ENCODE peak calls at places on chromosomes 2 and 18, in four cellular contexts. E, K, A and U are unnamed samples.

GRCh38 chr2:32691678-32692077 is 63.8 kb downstream of the TTC27 start:
- DNase-seq in E (no peak), A (no peak), K (no peak), U (no peak)

GRCh38 chr2:168599738-168600137 is 143.7 kb downstream of the CERS6 start:
- DNase-seq in A (no peak), K (no peak), E (no peak), U (no peak)

GRCh38 chr2:21228041-21228895 is 104.5 kb downstream of the TDRD15 start:
- DNase-seq in K (no peak), E (no peak), A (no peak), U (no peak)

GRCh38 chr18:28176674-28176932 is 327 bp downstream of the CDH2 start:
- DNase-seq in K (no peak), E (no peak), A (no peak), U (no peak)

GRCh38 chr2:12452211-12452610 is 264.5 kb upstream of the TRIB2 start:
- DNase-seq in K (no peak), E (peak; percentile 33), A (peak; percentile 61), U (no peak)

GRCh38 chr2:157246212-157247067 is 11.1 kb upstream of the GALNT5 start:
- DNase-seq in K (no peak), A (peak; percentile 96), E (peak; percentile 83), U (peak; percentile 56)

GRCh38 chr2:230905448-230906430 is 19.3 kb downstream of the GPR55 start:
- DNase-seq in E (peak; percentile 32), A (peak; percentile 14), K (no peak), U (no peak)

GRCh38 chr18:4750392-4751346 is 295.6 kb upstream of the DLGAP1 start:
- DNase-seq in A (no peak), K (no peak), E (no peak), U (no peak)

GRCh38 chr2:95021847-95022246 is 3.7 kb upstream of the MAL start:
- DNase-seq in A (no peak), K (no peak), E (no peak), U (peak; percentile 46)

GRCh38 chr2:133489641-133490411 is 78.4 kb downstream of the NCKAP5 start:
- DNase-seq in K (peak; percentile 65), A (peak; percentile 54), E (peak; percentile 3), U (no peak)

GRCh38 chr2:177753682-177754475 is 318.7 kb downstream of the PDE11A start:
- DNase-seq in K (peak; percentile 78), E (peak; percentile 60), A (peak; percentile 68), U (no peak)

GRCh38 chr2:177756346-177756745 is 316.2 kb downstream of the PDE11A start:
- DNase-seq in E (no peak), K (no peak), A (no peak), U (no peak)

GRCh38 chr2:177759443-177759842 is 313.1 kb downstream of the PDE11A start:
- DNase-seq in E (peak; percentile 9), A (no peak), K (no peak), U (no peak)

GRCh38 chr2:177758591-177759371 is 313.8 kb downstream of the PDE11A start:
- DNase-seq in E (peak; percentile 69), A (peak; percentile 55), K (no peak), U (peak; percentile 15)

DNA sequence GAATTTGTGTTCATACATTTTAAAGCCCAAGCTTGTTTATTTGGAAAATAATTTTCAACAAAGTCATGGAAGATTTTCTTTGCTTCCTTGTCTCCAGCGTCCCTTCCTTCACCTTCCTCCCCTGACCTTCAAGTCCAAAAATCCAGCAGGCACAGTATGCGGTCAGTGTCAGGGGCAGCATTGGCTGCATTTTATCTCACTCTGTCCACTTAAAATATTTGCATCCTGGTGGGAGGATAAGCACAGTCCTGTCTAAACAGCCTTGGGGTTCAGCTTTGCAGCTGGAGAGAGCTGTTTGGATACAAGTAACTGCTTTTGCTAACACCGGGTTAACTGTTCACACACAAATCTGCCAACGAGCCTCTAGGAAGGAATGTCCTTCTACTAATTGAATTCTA is 318.1 kb downstream of the PDE11A start:
- DNase-seq in K (no peak), E (no peak), A (no peak), U (no peak)
- H3K4me3 ChIP-seq in K (no peak overlapping the region), E (no peak overlapping the region), A (no peak overlapping the region), U (no peak overlapping the region)

GRCh38 chr2:96764253-96764637 is 3.5 kb downstream of the CNNM4 start:
- DNase-seq in K (peak; percentile 69), E (peak; percentile 53), A (no peak), U (no peak)
- H3K4me3 ChIP-seq in K (no peak overlapping the region), E (peak overlapping the region; percentile 35), A (no peak overlapping the region), U (peak overlapping the region; percentile 29)

GRCh38 chr2:25372405-25373268 is 30.9 kb upstream of the DNMT3A start:
- DNase-seq in A (no peak), E (no peak), K (no peak), U (no peak)
- H3K4me3 ChIP-seq in A (no peak overlapping the region), E (no peak overlapping the region), K (no peak overlapping the region), U (no peak overlapping the region)

GRCh38 chr2:219523031-219523671 is 8.9 kb downstream of the ASIC4 start:
- DNase-seq in A (peak; percentile 27), E (no peak), K (no peak), U (no peak)

GRCh38 chr2:219521066-219521880 is 7.0 kb downstream of the ASIC4 start:
- DNase-seq in A (peak; percentile 56), K (no peak), E (peak; percentile 71), U (peak; percentile 96)

GRCh38 chr2:219524817-219525216 is 10.5 kb downstream of the ASIC4 start:
- DNase-seq in K (no peak), A (no peak), E (no peak), U (no peak)

GRCh38 chr2:219520079-219520478 is 5.8 kb downstream of the ASIC4 start:
- DNase-seq in K (no peak), A (no peak), E (peak; percentile 55), U (peak; percentile 86)

GRCh38 chr2:219522111-219523030 is 8.1 kb downstream of the ASIC4 start:
- DNase-seq in E (peak; percentile 91), K (no peak), A (peak; percentile 87), U (peak; percentile 97)
- H3K4me3 ChIP-seq in E (peak overlapping the region; percentile 27), K (no peak overlapping the region), A (no peak overlapping the region), U (peak overlapping the region; percentile 65)

GRCh38 chr18:58580623-58581022 is 48.3 kb downstream of the ALPK2 start:
- DNase-seq in K (no peak), E (peak; percentile 22), A (peak; percentile 82), U (no peak)

GRCh38 chr18:58578321-58578720 is 50.6 kb downstream of the ALPK2 start:
- DNase-seq in K (no peak), A (peak; percentile 52), E (peak; percentile 36), U (no peak)

GRCh38 chr18:58580078-58580477 is 48.8 kb downstream of the ALPK2 start:
- DNase-seq in A (peak; percentile 51), E (peak; percentile 22), K (no peak), U (no peak)

GRCh38 chr18:58578835-58579560 is 49.9 kb downstream of the ALPK2 start:
- DNase-seq in E (peak; percentile 89), A (peak; percentile 90), K (no peak), U (peak; percentile 72)

DNA sequence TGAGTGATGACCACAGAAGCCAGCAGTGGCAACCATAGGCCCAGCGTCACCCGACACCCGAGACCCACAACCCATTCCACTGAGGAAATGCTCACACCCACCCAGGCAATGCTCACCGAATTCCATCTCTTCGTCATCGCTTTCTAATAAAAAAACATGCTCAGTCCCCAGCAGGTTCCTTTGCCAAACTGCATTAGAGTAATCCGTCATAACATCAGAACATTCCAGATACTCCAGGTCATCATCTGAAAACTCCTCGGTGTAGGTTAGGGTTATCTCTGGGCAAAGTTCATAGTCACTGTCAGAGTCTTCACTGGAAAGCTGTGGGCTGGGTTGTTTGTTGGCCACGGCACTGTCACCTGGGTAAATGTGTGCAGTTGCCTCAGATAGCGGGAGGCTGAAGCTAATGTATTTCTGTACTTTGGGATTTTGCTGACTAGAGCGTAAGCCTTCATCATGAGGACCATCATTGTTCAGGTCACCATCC is 49.3 kb downstream of the ALPK2 start:
- DNase-seq in K (no peak), A (peak; percentile 96), E (peak; percentile 76), U (peak; percentile 71)
- H3K4me3 ChIP-seq in K (no peak overlapping the region), A (peak overlapping the region; percentile 37), E (peak overlapping the region; percentile 54), U (peak overlapping the region; percentile 80)

DNA sequence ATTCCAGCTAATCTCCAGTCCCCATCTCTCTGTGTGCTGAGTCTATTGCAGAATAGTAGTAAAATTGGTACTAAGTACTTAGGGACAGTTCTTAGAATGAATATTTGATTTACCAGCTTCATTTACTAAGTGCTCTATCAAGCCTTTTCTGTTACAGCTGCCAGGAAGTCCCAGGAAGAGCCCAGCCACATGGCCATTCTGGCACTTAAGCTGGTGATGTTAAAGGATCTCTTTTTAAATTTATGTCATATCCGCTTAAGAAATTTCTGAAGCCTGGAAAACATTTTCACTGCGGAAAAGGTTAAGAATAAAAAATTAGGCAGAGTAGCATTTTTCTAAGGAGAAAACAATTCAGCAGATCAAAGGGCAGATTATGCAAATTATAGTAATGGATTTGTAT is 260.7 kb downstream of the SH3BP4 start:
- DNase-seq in K (no peak), A (no peak), E (no peak), U (no peak)
- H3K4me3 ChIP-seq in K (no peak overlapping the region), A (no peak overlapping the region), E (no peak overlapping the region), U (no peak overlapping the region)